ENCODE peak calls at places on chromosomes 3 and 15, in eight cellular contexts. T is Karpas-422; W is brain microvascular endothelial cell; J is Jurkat, Clone E6-1; Q is neural progenitor cell; F is heart left ventricle; P is adrenal gland; A is mesendoderm. H is an unnamed sample.

GRCh38 chr3:73324203-73325155 is 263.0 kb downstream of the EBLN2 start:
- DNase-seq in T (no peak), W (no peak), J (no peak), Q (no peak), F (no peak), P (no peak), A (peak), H (no peak)

GRCh38 chr3:55285156-55285555 is 201.9 kb downstream of the WNT5A start:
- DNase-seq in T (no peak), W (no peak), J (no peak), Q (no peak), F (no peak), P (no peak), A (no peak), H (no peak)

GRCh38 chr3:66477846-66478245 is 23.0 kb downstream of the LRIG1 start:
- DNase-seq in T (no peak), W (no peak), J (no peak), Q (no peak), F (no peak), P (no peak), A (no peak), H (no peak)

GRCh38 chr3:197399486-197399885 is 101.1 kb upstream of the DLG1 start:
- DNase-seq in T (no peak), W (no peak), J (no peak), Q (no peak), F (no peak), P (no peak), A (no peak), H (no peak)

GRCh38 chr3:149471991-149472390 is 2.5 kb upstream of the TM4SF4 start:
- DNase-seq in T (no peak), W (no peak), J (no peak), Q (no peak), F (no peak), P (no peak), A (no peak), H (no peak)

GRCh38 chr3:140244893-140245292 is 309.9 kb downstream of the CLSTN2 start:
- DNase-seq in T (no peak), W (no peak), J (no peak), Q (no peak), F (no peak), P (no peak), A (peak), H (no peak)

GRCh38 chr3:163490119-163490518 is 1588.2 kb downstream of the SI start:
- DNase-seq in T (peak), W (peak), J (peak), Q (peak), F (no peak), P (peak), A (peak), H (no peak)

GRCh38 chr3:184315506-184315867 is 1.1 kb downstream of the EIF4G1 start:
- DNase-seq in T (peak), W (no peak), J (no peak), Q (no peak), F (no peak), P (no peak), A (no peak), H (no peak)

GRCh38 chr3:11603628-11604027 is 40.1 kb downstream of the VGLL4 start:
- DNase-seq in T (peak), W (peak), J (no peak), Q (no peak), F (no peak), P (no peak), A (peak), H (peak)

GRCh38 chr3:172219750-172220149 is 180.4 kb downstream of the FNDC3B start:
- DNase-seq in T (no peak), W (no peak), J (no peak), Q (no peak), F (no peak), P (no peak), A (no peak), H (no peak)

GRCh38 chr15:44261007-44261706 is 27.4 kb upstream of the GOLM2 start:
- DNase-seq in T (no peak), W (no peak), J (no peak), Q (peak), F (no peak), P (no peak), A (peak), H (no peak)

GRCh38 chr3:127479449-127479848 is 111.1 kb downstream of the TPRA1 start:
- DNase-seq in T (no peak), W (no peak), J (no peak), Q (no peak), F (peak), P (peak), A (peak), H (peak)

GRCh38 chr3:143040264-143040879 is 39.0 kb downstream of the U2SURP start:
- DNase-seq in T (peak), W (no peak), J (peak), Q (peak), F (no peak), P (no peak), A (peak), H (no peak)

GRCh38 chr15:44199393-44199792 is 4.3 kb upstream of the FRMD5 start:
- DNase-seq in T (no peak), W (no peak), J (no peak), Q (no peak), F (no peak), P (no peak), A (no peak), H (no peak)

GRCh38 chr3:47394140-47394855 is 13.5 kb downstream of the PTPN23 start:
- DNase-seq in T (no peak), W (peak), J (no peak), Q (peak), F (no peak), P (no peak), A (peak), H (no peak)

GRCh38 chr3:142447308-142447851 is 457 bp downstream of the XRN1 start:
- DNase-seq in T (peak), W (peak), J (peak), Q (peak), F (peak), P (peak), A (peak), H (peak)

GRCh38 chr3:134373942-134374790 is at the start of gene AMOTL2:
- DNase-seq in T (no peak), W (peak), J (peak), Q (peak), F (peak), P (peak), A (peak), H (peak)

GRCh38 chr3:185693985-185694675 is 108.0 kb downstream of the SENP2 start:
- DNase-seq in T (no peak), W (no peak), J (no peak), Q (no peak), F (no peak), P (no peak), A (no peak), H (no peak)

GRCh38 chr15:52765779-52766178 is 24.4 kb downstream of the ONECUT1 start:
- DNase-seq in T (no peak), W (peak), J (no peak), Q (peak), F (no peak), P (no peak), A (peak), H (no peak)

GRCh38 chr15:68668926-68669600 is 90.3 kb downstream of the CORO2B start:
- DNase-seq in T (no peak), W (no peak), J (no peak), Q (no peak), F (no peak), P (no peak), A (no peak), H (no peak)

GRCh38 chr15:81095690-81096365 is 38.2 kb upstream of the CFAP161 start:
- DNase-seq in T (no peak), W (no peak), J (no peak), Q (no peak), F (no peak), P (no peak), A (no peak), H (no peak)

GRCh38 chr15:40857601-40858351 is 13.9 kb downstream of the SPINT1 start:
- DNase-seq in T (peak), W (peak), J (peak), Q (peak), F (peak), P (peak), A (peak), H (peak)

GRCh38 chr3:53242642-53243041 is 13.2 kb downstream of the TKT start:
- DNase-seq in T (no peak), W (no peak), J (no peak), Q (no peak), F (no peak), P (no peak), A (no peak), H (peak)

GRCh38 chr3:171563298-171563697 is 103.1 kb upstream of the TNIK start:
- DNase-seq in T (no peak), W (no peak), J (no peak), Q (no peak), F (no peak), P (no peak), A (peak), H (no peak)

DNA sequence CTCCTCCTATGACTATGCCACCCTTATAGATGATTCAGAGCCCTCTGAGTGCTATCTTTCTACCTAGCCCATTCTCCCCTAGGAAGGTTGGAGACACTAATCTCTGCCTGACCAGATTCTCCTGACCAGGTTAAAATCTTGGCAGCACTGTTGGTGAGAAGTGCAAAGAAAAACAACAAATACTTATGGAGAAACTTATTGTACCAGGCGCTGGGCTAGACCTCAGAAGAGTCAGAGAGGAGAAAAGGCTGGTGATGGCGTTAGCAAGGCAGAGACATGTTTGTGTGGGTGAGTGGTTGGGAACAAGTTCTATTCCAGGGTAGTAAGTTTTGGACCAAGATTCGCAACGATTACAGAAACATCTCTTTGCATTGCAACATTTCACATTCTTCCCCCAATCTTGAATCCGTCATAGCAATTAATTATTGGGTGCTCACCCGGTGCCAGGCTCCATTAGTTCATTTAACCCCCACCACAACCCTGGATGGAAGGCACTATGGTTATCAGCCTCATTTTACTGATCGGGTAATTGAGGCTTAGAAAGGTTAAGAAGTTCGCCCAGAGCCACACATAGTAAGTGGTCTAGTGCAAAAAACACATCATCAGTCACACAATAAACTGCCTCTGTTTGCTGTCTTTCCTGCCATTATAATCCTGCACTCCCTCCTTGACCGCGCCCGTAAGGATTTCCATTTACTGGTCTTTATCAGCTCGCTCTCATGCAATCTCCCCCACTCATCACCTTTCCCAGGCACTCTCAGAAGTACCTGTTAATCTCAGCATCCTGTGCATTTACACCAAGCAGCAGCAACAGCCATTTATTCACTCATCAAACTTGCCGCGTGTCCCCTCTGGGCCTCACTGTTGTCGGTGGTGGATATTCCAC is 672 bp upstream of the TSPAN3 start:
- DNase-seq in T (no peak), W (no peak), J (no peak), Q (no peak), F (no peak), P (no peak), A (no peak), H (no peak)
- H3K4me3 ChIP-seq in T (no peak), W (no peak), J (no peak), Q (no peak), F (no peak), P (no peak), A (no peak), H (peak)

GRCh38 chr15:58065445-58066041 is at the start of gene ALDH1A2:
- DNase-seq in T (no peak), W (no peak), J (no peak), Q (peak), F (peak), P (peak), A (peak), H (peak)

GRCh38 chr15:58066042-58066867 is 744 bp upstream of the ALDH1A2 start:
- DNase-seq in T (no peak), W (peak), J (no peak), Q (peak), F (peak), P (peak), A (peak), H (peak)

GRCh38 chr15:58063612-58064011 is 1.9 kb downstream of the ALDH1A2 start:
- DNase-seq in T (no peak), W (no peak), J (no peak), Q (no peak), F (no peak), P (no peak), A (no peak), H (no peak)

GRCh38 chr15:58064119-58065010 is 1.1 kb downstream of the ALDH1A2 start:
- DNase-seq in T (no peak), W (no peak), J (no peak), Q (peak), F (no peak), P (no peak), A (no peak), H (no peak)

DNA sequence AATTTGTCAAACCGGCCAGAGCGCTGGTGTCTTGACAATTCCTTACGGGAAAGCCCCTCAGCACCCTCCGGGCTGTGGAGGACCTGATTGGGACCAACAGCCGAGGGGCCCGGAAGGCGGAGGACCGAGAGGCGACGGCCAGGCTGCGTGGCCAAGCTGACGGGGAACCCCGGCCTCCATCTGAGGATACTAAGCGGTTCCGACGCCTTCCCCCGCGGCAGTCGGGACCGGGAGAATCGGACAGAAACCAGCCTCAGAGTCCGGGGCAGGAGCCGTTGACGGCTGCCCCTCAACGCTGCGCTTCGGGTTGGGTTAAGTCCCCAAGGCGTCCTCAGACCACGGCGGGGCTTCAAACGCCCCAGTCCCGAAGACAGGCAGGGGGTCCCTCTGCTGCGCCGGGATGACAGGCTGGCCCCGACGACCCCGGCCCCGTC is 483 bp downstream of the ALDH1A2 start:
- DNase-seq in T (no peak), W (no peak), J (no peak), Q (peak), F (peak), P (no peak), A (peak), H (no peak)
- H3K4me3 ChIP-seq in T (no peak), W (no peak), J (no peak), Q (peak), F (peak), P (no peak), A (no peak), H (peak)

GRCh38 chr15:24857777-24858176 is 97.0 kb upstream of the SNRPN start:
- DNase-seq in T (no peak), W (no peak), J (no peak), Q (peak), F (no peak), P (no peak), A (peak), H (no peak)
- H3K4me3 ChIP-seq in T (no peak), W (no peak), J (no peak), Q (peak), F (peak), P (no peak), A (no peak), H (peak)

DNA sequence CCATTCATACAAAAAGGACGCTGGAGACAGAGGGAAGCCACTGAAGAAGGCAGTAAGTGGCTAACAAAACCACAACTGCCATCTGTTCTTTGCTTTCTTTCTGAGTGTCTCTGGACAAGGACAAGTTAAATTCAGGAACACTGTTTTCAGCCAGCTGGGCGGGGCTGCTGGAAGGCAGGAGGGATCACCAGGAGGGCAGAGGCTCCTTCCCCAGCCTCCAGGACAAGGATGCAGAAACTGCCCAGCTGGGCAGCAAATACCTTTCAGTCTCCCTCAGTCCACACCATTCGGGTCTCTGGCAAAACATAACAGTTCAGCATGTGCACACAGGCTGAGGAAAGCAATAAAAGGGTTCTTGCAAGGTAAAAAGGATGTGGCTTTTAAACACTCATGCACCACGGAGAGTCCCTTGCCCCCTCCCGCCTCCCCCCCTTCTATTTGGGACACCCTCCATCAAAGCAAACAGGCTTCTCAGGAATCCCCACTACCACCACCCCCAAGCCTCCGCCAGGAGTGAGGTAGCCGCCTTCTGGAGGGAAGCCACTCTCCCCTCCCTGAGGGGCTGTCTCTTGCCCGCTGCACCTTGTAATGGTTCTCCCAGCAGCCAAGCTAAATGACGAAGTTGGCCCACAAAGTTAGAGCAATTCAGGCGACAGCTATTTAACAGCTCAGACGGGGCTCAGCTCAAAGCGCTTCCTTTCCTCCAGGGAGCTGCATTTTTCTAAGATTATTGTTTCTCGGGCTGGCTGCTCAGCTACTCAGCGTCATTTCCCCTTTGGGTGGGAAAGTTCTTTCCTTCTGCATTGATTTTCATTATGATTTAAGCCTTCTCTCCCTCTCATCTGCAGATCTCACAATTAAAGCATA is 3.8 kb downstream of the HEG1 start:
- DNase-seq in T (peak), W (peak), J (peak), Q (peak), F (peak), P (peak), A (peak), H (peak)
- H3K4me3 ChIP-seq in T (peak), W (peak), J (peak), Q (peak), F (peak), P (no peak), A (no peak), H (peak)

DNA sequence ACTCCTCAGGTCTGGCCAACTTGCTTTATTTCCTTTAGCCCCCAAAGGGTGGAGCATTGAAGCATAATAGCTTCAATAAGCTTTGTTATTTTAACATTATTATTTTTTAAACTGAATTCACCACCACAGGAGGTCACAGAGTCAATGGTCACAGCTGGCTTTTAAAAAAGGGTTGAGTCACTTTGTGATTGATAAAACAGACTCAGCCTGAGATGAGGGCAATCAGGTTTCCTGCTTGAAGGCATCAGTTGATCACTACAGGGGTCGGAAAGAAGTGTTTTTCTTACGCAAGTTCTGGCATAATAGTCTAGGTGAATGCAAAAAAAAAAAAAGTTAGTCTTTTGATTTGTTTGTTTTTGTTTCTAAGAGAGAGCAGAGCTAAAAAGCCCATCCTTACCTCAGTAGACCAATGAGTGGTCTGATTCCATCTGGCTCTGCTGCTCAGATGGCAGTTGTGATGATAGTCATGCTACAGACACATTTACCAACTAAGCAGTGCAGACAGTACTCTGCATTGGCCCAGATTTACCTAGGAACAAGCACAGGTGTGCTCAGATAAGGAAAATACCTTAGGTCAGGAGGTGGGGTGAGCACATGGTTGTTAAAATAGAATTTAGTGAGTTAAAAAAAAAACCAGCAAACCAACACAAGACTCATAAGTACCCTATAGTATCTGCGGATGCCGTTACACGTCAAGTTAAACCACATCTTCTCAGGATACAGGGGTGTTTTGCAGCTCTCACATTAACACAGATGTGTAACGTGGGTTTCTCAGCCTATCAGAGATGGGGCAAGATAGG is 22.6 kb downstream of the ZNF80 start:
- DNase-seq in T (peak), W (no peak), J (peak), Q (no peak), F (no peak), P (no peak), A (peak), H (no peak)
- H3K4me3 ChIP-seq in T (peak), W (peak), J (no peak), Q (no peak), F (peak), P (no peak), A (no peak), H (peak)

GRCh38 chr15:60052796-60053195 is 48.7 kb downstream of the FOXB1 start:
- DNase-seq in T (no peak), W (no peak), J (no peak), Q (no peak), F (no peak), P (no peak), A (no peak), H (no peak)
- H3K4me3 ChIP-seq in T (no peak), W (no peak), J (no peak), Q (no peak), F (no peak), P (no peak), A (no peak), H (no peak)

GRCh38 chr3:64686446-64686908 is 1.3 kb downstream of the ADAMTS9 start:
- DNase-seq in T (no peak), W (peak), J (no peak), Q (peak), F (peak), P (peak), A (peak), H (no peak)
- H3K4me3 ChIP-seq in T (no peak), W (peak), J (no peak), Q (peak), F (peak), P (peak), A (peak), H (peak)

H was measured in tibial artery.